ENCODE peak calls at places on chromosome 4, in four cellular contexts. H is IMR-90, Q is DND-41, A is colonic mucosa. I is an unnamed sample. For H3K4me1, the result is how much of the 10 kb centered on the place peaks cover.

GRCh38 chr4:15936495-15936894 is 2.0 kb downstream of the FGFBP1 start:
- DNase-seq in H (no peak), Q (no peak), A (peak), I (no peak)

GRCh38 chr4:5783486-5783885 is 72.5 kb downstream of the EVC start:
- DNase-seq in H (no peak), Q (no peak), A (no peak), I (peak)

GRCh38 chr4:42150653-42151567 is 1.5 kb downstream of the BEND4 start:
- DNase-seq in H (no peak), Q (no peak), A (peak), I (peak)

GRCh38 chr4:54783402-54784110 is 125.8 kb downstream of the KIT start:
- DNase-seq in H (no peak), Q (no peak), A (no peak), I (no peak)

GRCh38 chr4:57187241-57187640 is 77.1 kb upstream of the IGFBP7 start:
- DNase-seq in H (no peak), Q (no peak), A (no peak), I (no peak)

GRCh38 chr4:151676301-151676700 is 84.5 kb downstream of the GATB start:
- DNase-seq in H (peak), Q (no peak), A (no peak), I (no peak)

GRCh38 chr4:27006646-27007045 is 146.0 kb downstream of the STIM2 start:
- DNase-seq in H (no peak), Q (no peak), A (no peak), I (no peak)

GRCh38 chr4:67282749-67283148 is 262.6 kb downstream of the CENPC start:
- DNase-seq in H (no peak), Q (no peak), A (no peak), I (peak)

GRCh38 chr4:52298444-52298843 is 247.3 kb downstream of the SPATA18 start:
- DNase-seq in H (no peak), Q (no peak), A (no peak), I (no peak)

GRCh38 chr4:128728190-128728589 is 81.3 kb upstream of the JADE1 start:
- DNase-seq in H (no peak), Q (no peak), A (no peak), I (no peak)

GRCh38 chr4:10643600-10644425 is 40.8 kb downstream of the CLNK start:
- DNase-seq in H (peak), Q (no peak), A (no peak), I (no peak)

GRCh38 chr4:113646456-113646809 is 115.1 kb downstream of the CAMK2D start:
- DNase-seq in H (peak), Q (no peak), A (peak), I (no peak)

GRCh38 chr4:147825451-147826287 is 93.8 kb downstream of the ARHGAP10 start:
- DNase-seq in H (no peak), Q (no peak), A (peak), I (no peak)

GRCh38 chr4:25180524-25181131 is 20.4 kb upstream of the SEPSECS start:
- DNase-seq in H (peak), Q (peak), A (peak), I (no peak)

GRCh38 chr4:65344278-65344825 is 325.9 kb downstream of the EPHA5 start:
- DNase-seq in H (no peak), Q (no peak), A (no peak), I (no peak)

GRCh38 chr4:38860788-38861424 is 4.3 kb upstream of the TLR6 start:
- DNase-seq in H (peak), Q (peak), A (peak), I (no peak)

GRCh38 chr4:74252933-74253332 is 55.3 kb upstream of the EPGN start:
- DNase-seq in H (no peak), Q (no peak), A (no peak), I (no peak)

GRCh38 chr4:111943796-111944203 is 201.5 kb upstream of the FAM241A start:
- DNase-seq in H (no peak), Q (no peak), A (peak), I (peak)

GRCh38 chr4:128812360-128812958 is 3.0 kb downstream of the JADE1 start:
- DNase-seq in H (peak), Q (no peak), A (peak), I (peak)

GRCh38 chr4:40686081-40686913 is 56.6 kb upstream of the RBM47 start:
- DNase-seq in H (no peak), Q (no peak), A (no peak), I (no peak)

DNA sequence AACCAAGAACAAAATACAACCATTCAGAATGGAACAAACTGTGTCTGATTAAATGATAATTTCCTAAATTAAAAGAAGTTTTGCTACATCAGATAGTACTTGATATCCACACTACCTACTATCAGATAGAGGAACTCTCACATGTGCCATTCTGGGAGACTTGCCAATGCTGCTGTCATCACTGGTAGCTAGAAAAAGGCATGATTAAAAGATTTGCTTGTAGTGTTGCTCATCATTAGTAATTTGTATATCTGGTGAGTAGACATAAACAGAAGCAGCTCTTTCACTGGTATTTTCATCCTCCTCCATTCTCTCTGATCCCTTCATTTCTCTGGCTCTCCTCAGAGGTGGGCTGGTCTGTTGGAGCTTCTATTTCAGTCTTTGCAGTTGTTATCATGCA is 56.0 kb downstream of the SPRY1 start:
- DNase-seq in H (peak), Q (no peak), A (peak), I (no peak)
- H3K9ac ChIP-seq in H (no peak), Q (no peak), A (no peak), I (no peak)

GRCh38 chr4:140099993-140100392 is 54.0 kb downstream of the MAML3 start:
- DNase-seq in H (peak), Q (peak), A (peak), I (peak)
- H3K4me1 ChIP-seq in H (under half), Q (half or more), A (under half), I (under half)

DNA sequence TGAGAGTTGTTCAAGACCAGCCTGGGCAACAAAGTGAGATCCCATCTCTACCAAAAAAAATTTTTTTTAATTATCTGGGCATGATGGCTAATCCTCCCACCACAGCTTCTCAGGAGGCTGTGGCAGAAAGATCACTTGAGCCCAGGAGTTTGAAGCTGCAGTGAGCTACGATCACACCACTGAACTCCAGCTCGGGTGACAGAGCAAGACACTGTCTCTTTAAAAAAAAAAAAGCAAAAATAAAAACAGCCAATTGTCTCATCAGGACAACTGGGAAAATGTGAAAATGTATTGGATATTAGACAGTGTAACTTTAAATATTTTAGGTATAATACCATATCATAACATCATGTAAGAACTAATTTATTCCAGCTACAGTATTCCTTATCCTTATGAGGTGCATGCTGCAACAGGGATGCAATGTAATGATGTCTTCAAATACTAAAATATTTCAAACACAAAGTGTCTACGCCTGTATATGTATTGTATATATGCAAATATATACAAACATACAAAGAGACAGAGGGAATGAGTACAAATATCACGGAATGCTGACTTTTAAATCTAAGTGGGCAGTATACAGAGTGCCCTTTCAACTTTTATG is 17.1 kb downstream of the FAM13A start:
- DNase-seq in H (peak), Q (no peak), A (no peak), I (no peak)
- H3K9ac ChIP-seq in H (no peak), Q (no peak), A (no peak), I (no peak)

GRCh38 chr4:154186035-154186434 is 305.6 kb downstream of the DCHS2 start:
- DNase-seq in H (no peak), Q (no peak), A (no peak), I (no peak)
- H3K4me1 ChIP-seq in H (under half), Q (under half), A (under half), I (under half)

DNA sequence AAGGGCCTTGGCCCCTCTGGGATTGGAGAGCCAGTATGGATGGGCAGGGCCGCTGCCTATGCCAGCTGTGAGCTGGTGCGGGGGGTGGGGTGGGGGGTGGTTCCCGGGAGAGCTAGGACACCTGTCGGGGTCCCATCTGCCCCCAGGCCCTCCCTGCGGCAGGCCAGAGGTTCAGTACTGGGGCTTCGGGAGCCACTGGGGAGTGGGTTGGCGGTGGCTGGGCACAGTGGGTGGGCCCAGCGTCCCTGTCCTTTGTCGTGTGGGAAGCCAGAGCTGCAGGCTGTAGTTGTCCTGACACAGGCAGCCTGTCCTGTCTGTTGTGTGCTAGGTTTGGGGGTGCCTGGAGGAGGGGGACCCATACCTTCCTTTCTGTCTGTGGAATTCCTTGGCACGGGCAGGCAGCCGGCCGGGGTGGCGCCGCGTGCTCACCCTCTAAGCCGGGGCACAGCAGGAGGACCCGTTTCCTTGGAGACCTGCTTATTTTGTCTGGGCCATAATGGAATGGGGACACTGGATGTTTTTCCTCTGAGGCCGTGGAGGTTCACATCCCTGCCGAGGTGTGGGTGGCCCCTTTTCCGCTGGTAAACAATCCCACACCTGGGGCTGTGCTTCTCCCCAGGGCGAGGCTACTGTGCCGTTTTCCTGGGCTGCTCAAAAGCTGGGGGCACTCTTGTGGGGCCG is 14.8 kb downstream of the DOK7 start:
- DNase-seq in H (no peak), Q (no peak), A (no peak), I (peak)
- H3K9ac ChIP-seq in H (no peak), Q (no peak), A (no peak), I (no peak)

I was measured in kidney.